ENCODE peak calls at places on chromosomes 12 and 14, in five cellular contexts. One of them, this sample, is unnamed. For H3K4me1, the result is how much of the 10 kb centered on the place peaks cover.

GRCh38 chr12:113239811-113240331 is 18.6 kb downstream of the TPCN1 start:
- DNase-seq in IMR-90: no peak
- DNase-seq in left ventricle myocardium inferior: peak
- DNase-seq in A549: no peak
- DNase-seq in spleen: peak
- DNase-seq in this sample: no peak

GRCh38 chr12:104695453-104696148 is 238.9 kb downstream of the CHST11 start:
- DNase-seq in A549: no peak
- DNase-seq in spleen: no peak
- DNase-seq in left ventricle myocardium inferior: no peak
- DNase-seq in IMR-90: peak
- DNase-seq in this sample: no peak

GRCh38 chr14:22657861-22658260 is 13.7 kb upstream of the OR6J1 start:
- DNase-seq in IMR-90: peak
- DNase-seq in left ventricle myocardium inferior: no peak
- DNase-seq in spleen: no peak
- DNase-seq in A549: no peak
- DNase-seq in this sample: no peak

GRCh38 chr12:113722747-113723146 is 243.4 kb downstream of the RBM19 start:
- DNase-seq in A549: no peak
- DNase-seq in spleen: no peak
- DNase-seq in left ventricle myocardium inferior: no peak
- DNase-seq in IMR-90: no peak
- DNase-seq in this sample: no peak

GRCh38 chr14:101010293-101010692 is 106.8 kb upstream of the RTL1 start:
- DNase-seq in spleen: peak
- DNase-seq in IMR-90: no peak
- DNase-seq in A549: no peak
- DNase-seq in left ventricle myocardium inferior: no peak
- DNase-seq in this sample: no peak

GRCh38 chr14:80388980-80389711 is 177.8 kb upstream of the DIO2 start:
- DNase-seq in IMR-90: peak
- DNase-seq in A549: peak
- DNase-seq in left ventricle myocardium inferior: no peak
- DNase-seq in spleen: no peak
- DNase-seq in this sample: no peak

GRCh38 chr14:62436256-62436655 is 609.0 kb downstream of the KCNH5 start:
- DNase-seq in spleen: no peak
- DNase-seq in IMR-90: no peak
- DNase-seq in left ventricle myocardium inferior: no peak
- DNase-seq in A549: no peak
- DNase-seq in this sample: no peak

GRCh38 chr14:31758941-31759340 is 197.7 kb downstream of the NUBPL start:
- DNase-seq in A549: no peak
- DNase-seq in spleen: no peak
- DNase-seq in IMR-90: no peak
- DNase-seq in left ventricle myocardium inferior: no peak
- DNase-seq in this sample: no peak

GRCh38 chr12:69115955-69116354 is 123.4 kb upstream of the CPSF6 start:
- DNase-seq in A549: no peak
- DNase-seq in left ventricle myocardium inferior: no peak
- DNase-seq in spleen: no peak
- DNase-seq in IMR-90: no peak
- DNase-seq in this sample: no peak

GRCh38 chr14:101723061-101723595 is 38.4 kb upstream of the PPP2R5C start:
- DNase-seq in left ventricle myocardium inferior: no peak
- DNase-seq in A549: no peak
- DNase-seq in spleen: no peak
- DNase-seq in IMR-90: no peak
- DNase-seq in this sample: no peak

GRCh38 chr12:96906498-96906848 is 584 bp upstream of the NEDD1 start:
- DNase-seq in IMR-90: no peak
- DNase-seq in A549: peak
- DNase-seq in spleen: no peak
- DNase-seq in left ventricle myocardium inferior: no peak
- DNase-seq in this sample: no peak

GRCh38 chr12:127293507-127294310 is 973.3 kb upstream of the TMEM132C start:
- DNase-seq in spleen: no peak
- DNase-seq in IMR-90: peak
- DNase-seq in A549: peak
- DNase-seq in left ventricle myocardium inferior: peak
- DNase-seq in this sample: no peak

GRCh38 chr14:75794615-75795038 is 133.6 kb downstream of the TTLL5 start:
- DNase-seq in A549: no peak
- DNase-seq in IMR-90: peak
- DNase-seq in left ventricle myocardium inferior: no peak
- DNase-seq in spleen: no peak
- DNase-seq in this sample: no peak

GRCh38 chr12:47276253-47277070 is 196.7 kb upstream of the AMIGO2 start:
- DNase-seq in spleen: peak
- DNase-seq in A549: no peak
- DNase-seq in IMR-90: peak
- DNase-seq in left ventricle myocardium inferior: no peak
- DNase-seq in this sample: peak

GRCh38 chr12:116385486-116386217 is 108.2 kb upstream of the MED13L start:
- DNase-seq in left ventricle myocardium inferior: no peak
- DNase-seq in IMR-90: no peak
- DNase-seq in spleen: no peak
- DNase-seq in A549: no peak
- DNase-seq in this sample: no peak

GRCh38 chr14:88518592-88519512 is 36.0 kb downstream of the PTPN21 start:
- DNase-seq in spleen: no peak
- DNase-seq in A549: no peak
- DNase-seq in left ventricle myocardium inferior: no peak
- DNase-seq in IMR-90: peak
- DNase-seq in this sample: no peak

GRCh38 chr14:23951590-23952143 is 1.9 kb upstream of the DHRS4 start:
- DNase-seq in spleen: no peak
- DNase-seq in left ventricle myocardium inferior: no peak
- DNase-seq in A549: no peak
- DNase-seq in IMR-90: no peak
- DNase-seq in this sample: no peak
- TF ChIP-seq CTCF in spleen: no peak
- TF ChIP-seq CTCF in left ventricle myocardium inferior: no peak
- TF ChIP-seq CTCF in A549: no peak
- TF ChIP-seq CTCF in IMR-90: no peak
- TF ChIP-seq CTCF in this sample: no peak

GRCh38 chr14:72523397-72524157 is 370.3 kb downstream of the DPF3 start:
- DNase-seq in A549: no peak
- DNase-seq in spleen: no peak
- DNase-seq in left ventricle myocardium inferior: no peak
- DNase-seq in IMR-90: peak
- DNase-seq in this sample: no peak
- H3K4me1 ChIP-seq in A549: under half
- H3K4me1 ChIP-seq in spleen: under half
- H3K4me1 ChIP-seq in left ventricle myocardium inferior: under half
- H3K4me1 ChIP-seq in IMR-90: under half
- H3K4me1 ChIP-seq in this sample: under half

DNA sequence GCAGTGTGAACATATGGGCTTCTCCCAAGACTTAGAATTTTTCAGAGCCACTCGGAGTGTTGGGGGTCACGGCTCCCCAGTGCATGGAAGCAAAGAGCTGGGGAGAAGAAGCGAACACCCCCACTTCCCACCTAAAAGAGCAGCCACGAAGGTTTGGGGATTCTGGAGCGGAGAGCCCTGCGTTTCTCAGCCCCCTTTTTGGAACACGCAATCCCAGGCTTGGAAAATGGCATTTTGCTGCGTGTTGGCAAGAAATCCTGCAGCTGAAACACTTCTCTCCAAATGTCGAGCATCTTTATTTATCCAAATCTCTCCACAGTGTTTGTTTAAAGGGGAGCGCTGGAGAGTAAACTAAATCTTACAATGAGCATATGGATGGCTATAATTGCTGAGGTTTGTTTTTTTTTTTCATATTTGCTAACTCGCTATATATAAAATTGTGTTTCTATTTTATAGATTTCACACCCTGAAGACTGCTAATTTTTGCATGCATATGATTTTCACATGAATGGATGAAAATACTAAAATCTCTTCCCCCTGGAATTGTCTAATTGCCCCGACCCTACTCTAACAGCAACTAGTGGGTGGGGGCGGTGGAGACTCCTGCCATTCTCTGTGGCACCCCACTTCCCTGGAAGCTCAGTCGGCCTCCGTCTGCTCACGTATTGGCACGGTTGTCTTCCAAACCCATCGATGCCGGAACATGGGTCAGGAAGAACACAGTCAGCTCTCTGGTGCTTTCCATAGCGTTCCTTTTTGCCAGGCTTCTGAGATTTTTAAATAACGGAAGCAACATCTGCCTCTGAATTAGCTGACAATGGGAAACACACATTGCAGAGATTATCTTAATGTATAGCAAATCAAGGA is 120.5 kb downstream of the GCH1 start:
- DNase-seq in A549: no peak
- DNase-seq in left ventricle myocardium inferior: no peak
- DNase-seq in IMR-90: no peak
- DNase-seq in spleen: no peak
- DNase-seq in this sample: no peak
- H3K27ac ChIP-seq in A549: no peak
- H3K27ac ChIP-seq in left ventricle myocardium inferior: peak
- H3K27ac ChIP-seq in IMR-90: peak
- H3K27ac ChIP-seq in spleen: peak
- H3K27ac ChIP-seq in this sample: no peak

DNA sequence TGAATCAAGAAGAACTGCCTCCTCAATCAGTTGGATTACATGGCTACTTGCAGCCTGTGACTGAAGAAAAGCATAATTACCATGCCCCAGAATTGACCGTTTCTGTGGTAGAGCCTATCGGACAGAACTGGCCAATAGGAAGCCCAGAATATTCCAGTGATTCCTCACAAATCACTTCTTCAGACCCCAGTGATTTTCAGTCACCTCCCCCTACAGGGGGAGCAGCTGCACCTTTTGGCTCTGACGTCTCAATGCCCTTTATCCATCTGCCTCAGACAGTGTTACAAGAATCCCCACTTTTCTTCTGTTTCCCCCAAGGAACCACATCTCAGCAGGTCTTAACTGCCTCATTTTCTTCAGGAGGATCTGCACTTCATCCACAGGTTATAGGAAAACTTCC is 80.8 kb downstream of the RAD52 start:
- DNase-seq in left ventricle myocardium inferior: no peak
- DNase-seq in IMR-90: no peak
- DNase-seq in spleen: no peak
- DNase-seq in A549: no peak
- DNase-seq in this sample: no peak
- TF ChIP-seq CTCF in left ventricle myocardium inferior: no peak
- TF ChIP-seq CTCF in IMR-90: no peak
- TF ChIP-seq CTCF in spleen: no peak
- TF ChIP-seq CTCF in A549: no peak
- TF ChIP-seq CTCF in this sample: no peak

DNA sequence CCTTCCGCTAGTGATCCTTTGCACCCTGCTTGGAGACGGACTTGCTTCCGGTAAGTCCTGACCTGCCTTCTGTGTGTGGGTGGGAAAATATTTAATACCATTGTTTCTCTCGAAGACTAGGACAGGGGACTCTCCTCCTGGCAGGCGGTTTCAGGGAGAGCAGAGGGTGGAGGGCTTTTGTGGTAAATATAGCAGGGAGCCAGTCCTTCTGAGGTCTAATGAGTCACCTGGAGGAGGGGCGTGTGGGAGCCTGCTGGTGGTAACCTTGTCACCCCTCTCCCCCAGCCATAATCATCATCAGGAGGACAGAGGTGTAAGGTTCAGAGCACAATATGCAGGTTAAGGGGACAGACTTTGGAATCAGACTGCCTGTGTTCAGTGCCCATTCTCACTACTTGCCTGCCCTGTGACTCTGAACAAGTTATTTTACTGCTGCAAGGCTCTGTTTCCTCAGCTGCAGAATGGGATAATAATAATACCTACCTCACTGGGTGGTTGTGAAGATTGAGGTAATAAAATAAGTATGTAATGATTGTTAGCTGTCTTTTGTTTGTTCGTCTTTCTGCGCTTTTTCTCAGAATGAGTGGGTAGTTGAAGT is 47.4 kb downstream of the SUSD6 start:
- DNase-seq in spleen: no peak
- DNase-seq in IMR-90: peak
- DNase-seq in A549: no peak
- DNase-seq in left ventricle myocardium inferior: no peak
- DNase-seq in this sample: no peak
- H3K4me1 ChIP-seq in spleen: under half
- H3K4me1 ChIP-seq in IMR-90: under half
- H3K4me1 ChIP-seq in A549: half or more
- H3K4me1 ChIP-seq in left ventricle myocardium inferior: half or more
- H3K4me1 ChIP-seq in this sample: half or more

GRCh38 chr12:48923117-48923516 is 2.2 kb downstream of the FKBP11 start:
- DNase-seq in left ventricle myocardium inferior: no peak
- DNase-seq in A549: no peak
- DNase-seq in IMR-90: no peak
- DNase-seq in spleen: no peak
- DNase-seq in this sample: no peak

GRCh38 chr12:48924617-48925217 is 575 bp downstream of the FKBP11 start:
- DNase-seq in spleen: peak
- DNase-seq in IMR-90: peak
- DNase-seq in A549: peak
- DNase-seq in left ventricle myocardium inferior: peak
- DNase-seq in this sample: peak

GRCh38 chr12:48927261-48927660 is 2.0 kb upstream of the FKBP11 start:
- DNase-seq in A549: no peak
- DNase-seq in IMR-90: peak
- DNase-seq in spleen: no peak
- DNase-seq in left ventricle myocardium inferior: no peak
- DNase-seq in this sample: no peak

GRCh38 chr12:48929551-48929950 is 4.3 kb upstream of the FKBP11 start:
- DNase-seq in IMR-90: peak
- DNase-seq in spleen: no peak
- DNase-seq in A549: no peak
- DNase-seq in left ventricle myocardium inferior: no peak
- DNase-seq in this sample: no peak

GRCh38 chr12:48925218-48925871 is at the start of gene FKBP11:
- DNase-seq in A549: peak
- DNase-seq in left ventricle myocardium inferior: peak
- DNase-seq in IMR-90: peak
- DNase-seq in spleen: peak
- DNase-seq in this sample: peak
- H3K27ac ChIP-seq in A549: peak
- H3K27ac ChIP-seq in left ventricle myocardium inferior: peak
- H3K27ac ChIP-seq in IMR-90: peak
- H3K27ac ChIP-seq in spleen: peak
- H3K27ac ChIP-seq in this sample: peak

GRCh38 chr12:51590347-51591019 is 550 bp upstream of the SCN8A start:
- DNase-seq in spleen: peak
- DNase-seq in left ventricle myocardium inferior: peak
- DNase-seq in A549: peak
- DNase-seq in IMR-90: peak
- DNase-seq in this sample: peak
- TF ChIP-seq CTCF in spleen: peak
- TF ChIP-seq CTCF in left ventricle myocardium inferior: peak
- TF ChIP-seq CTCF in A549: peak
- TF ChIP-seq CTCF in IMR-90: peak
- TF ChIP-seq CTCF in this sample: peak

DNA sequence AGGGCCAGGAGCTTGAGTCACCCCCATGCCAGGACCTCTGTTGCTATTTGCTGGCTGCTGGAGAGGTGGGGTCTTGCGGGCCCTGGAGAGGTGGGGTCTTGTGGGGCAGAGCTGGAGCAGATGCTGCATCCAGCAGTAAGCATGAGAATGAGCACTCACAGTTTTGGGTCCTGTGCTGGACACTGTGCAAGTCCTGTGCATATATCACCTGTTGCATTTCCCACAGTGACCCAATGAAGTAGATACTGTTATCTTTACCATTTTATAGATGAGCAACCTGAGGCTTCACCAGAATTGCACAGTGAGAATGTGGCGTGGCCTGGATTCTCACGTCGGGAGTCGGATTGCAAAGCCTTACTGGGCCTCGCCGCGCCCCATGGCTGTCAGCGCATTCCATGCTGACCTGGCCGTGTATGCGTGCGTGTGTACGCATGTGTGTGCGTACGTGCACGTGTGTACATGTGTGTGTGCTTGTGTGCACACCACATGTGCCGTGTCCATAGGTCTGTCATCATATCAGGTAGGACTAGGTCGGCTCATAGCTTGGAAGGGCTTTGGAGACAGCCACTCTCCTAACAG is 12.0 kb downstream of the COA8 start:
- DNase-seq in A549: no peak
- DNase-seq in left ventricle myocardium inferior: no peak
- DNase-seq in spleen: no peak
- DNase-seq in IMR-90: no peak
- DNase-seq in this sample: no peak
- H3K4me1 ChIP-seq in A549: under half
- H3K4me1 ChIP-seq in left ventricle myocardium inferior: half or more
- H3K4me1 ChIP-seq in spleen: under half
- H3K4me1 ChIP-seq in IMR-90: under half
- H3K4me1 ChIP-seq in this sample: under half

This sample was measured in heart right ventricle.